ENCODE peak calls at places on chromosomes 16 and 17, in ten cellular contexts. L is kidney epithelial cell, S is MM.1S, O is dorsolateral prefrontal cortex, I is suprapubic skin, D is bronchial epithelial cell, Z is fibroblast of villous mesenchyme, Q is HCT116, R is fibroblast of lung, W is uterus. F is an unnamed sample.

GRCh38 chr16:56263711-56264608 is 72.7 kb downstream of the GNAO1 start:
- DNase-seq in R (no peak), O (peak; percentile 84), Z (no peak), L (no peak), D (no peak), Q (no peak), S (no peak), W (no peak), I (no peak), F (peak; percentile 59)

GRCh38 chr17:57516290-57517215 is 228.5 kb downstream of the CCDC182 start:
- DNase-seq in D (no peak), I (no peak), L (no peak), W (no peak), Z (no peak), S (no peak), R (no peak), Q (no peak), O (no peak), F (no peak)

GRCh38 chr17:71975998-71976649 is 144.7 kb upstream of the SOX9 start:
- DNase-seq in L (peak; percentile 63), R (peak; percentile 98), Z (peak; percentile 84), I (peak; percentile 93), O (peak; percentile 85), Q (no peak), S (no peak), W (peak; percentile 68), D (peak; percentile 96), F (peak; percentile 93)

GRCh38 chr17:3835410-3836229 is 10.4 kb downstream of the NCBP3 start:
- DNase-seq in I (no peak), S (no peak), W (no peak), D (no peak), Q (no peak), R (no peak), L (no peak), O (no peak), Z (no peak), F (no peak)

GRCh38 chr17:28282596-28282995 is 36.4 kb upstream of the TMEM97 start:
- DNase-seq in W (no peak), O (no peak), R (peak; percentile 86), I (no peak), S (no peak), L (peak; percentile 67), D (peak; percentile 92), Q (peak; percentile 21), Z (peak; percentile 88), F (no peak)

GRCh38 chr16:2520784-2521577 is 810 bp downstream of the AMDHD2 start:
- DNase-seq in I (peak; percentile 76), O (no peak), D (peak; percentile 30), R (no peak), S (peak; percentile 78), Z (no peak), Q (no peak), W (no peak), L (no peak), F (no peak)

GRCh38 chr17:49290690-49291326 is 60.2 kb upstream of the PHOSPHO1 start:
- DNase-seq in D (peak; percentile 33), O (no peak), W (no peak), I (no peak), Q (peak; percentile 8), Z (peak; percentile 32), R (peak; percentile 49), L (no peak), S (no peak), F (no peak)

GRCh38 chr16:49179714-49180330 is 101.8 kb downstream of the CBLN1 start:
- DNase-seq in Z (no peak), L (no peak), W (no peak), O (no peak), Q (no peak), D (no peak), S (no peak), R (no peak), I (no peak), F (no peak)

GRCh38 chr17:65193305-65194293 is 56.4 kb downstream of the RGS9 start:
- DNase-seq in I (no peak), S (no peak), O (no peak), Z (no peak), R (no peak), L (no peak), D (no peak), W (no peak), Q (no peak), F (no peak)

GRCh38 chr16:30902070-30902972 is 5.9 kb downstream of the CTF1 start:
- DNase-seq in O (no peak), W (no peak), I (no peak), L (no peak), Z (peak; percentile 67), S (peak; percentile 51), D (peak; percentile 15), R (peak; percentile 60), Q (no peak), F (no peak)
- TF ChIP-seq CTCF in O (no peak), W (peak; percentile 42), I (peak; percentile 34), L (no peak), Z (no peak), S (no peak), D (peak; percentile 36), R (no peak), Q (no peak), F (no peak)

GRCh38 chr17:82316651-82317393 is 586 bp downstream of the CD7 start:
- DNase-seq in S (no peak), R (no peak), L (no peak), O (no peak), Q (no peak), D (no peak), W (no peak), Z (no peak), I (no peak), F (no peak)
- H3K4me3 ChIP-seq in S (no peak overlapping the region), R (no peak overlapping the region), L (no peak overlapping the region), O (no peak overlapping the region), Q (no peak overlapping the region), D (no peak overlapping the region), W (no peak overlapping the region), Z (peak overlapping the region; percentile 12), I (no peak overlapping the region), F (no peak overlapping the region)

GRCh38 chr16:57761957-57762356 is 26.4 kb downstream of the KATNB1 start:
- DNase-seq in D (no peak), I (no peak), Q (no peak), O (no peak), R (no peak), L (no peak), S (no peak), W (no peak), Z (no peak), F (no peak)

GRCh38 chr16:57764006-57764340 is 28.4 kb downstream of the KATNB1 start:
- DNase-seq in I (no peak), W (no peak), R (no peak), D (no peak), S (no peak), L (no peak), Q (no peak), O (no peak), Z (no peak), F (no peak)

GRCh38 chr16:57762365-57763289 is 27.1 kb downstream of the KATNB1 start:
- DNase-seq in W (no peak), D (no peak), L (no peak), O (no peak), R (no peak), S (no peak), Q (no peak), Z (no peak), I (no peak), F (no peak)

GRCh38 chr16:57764341-57765159 is 29.0 kb downstream of the KATNB1 start:
- DNase-seq in I (no peak), L (peak; percentile 86), R (peak; percentile 80), W (no peak), O (peak; percentile 86), Z (peak; percentile 71), Q (peak; percentile 90), S (peak; percentile 13), D (peak; percentile 96), F (no peak)

DNA sequence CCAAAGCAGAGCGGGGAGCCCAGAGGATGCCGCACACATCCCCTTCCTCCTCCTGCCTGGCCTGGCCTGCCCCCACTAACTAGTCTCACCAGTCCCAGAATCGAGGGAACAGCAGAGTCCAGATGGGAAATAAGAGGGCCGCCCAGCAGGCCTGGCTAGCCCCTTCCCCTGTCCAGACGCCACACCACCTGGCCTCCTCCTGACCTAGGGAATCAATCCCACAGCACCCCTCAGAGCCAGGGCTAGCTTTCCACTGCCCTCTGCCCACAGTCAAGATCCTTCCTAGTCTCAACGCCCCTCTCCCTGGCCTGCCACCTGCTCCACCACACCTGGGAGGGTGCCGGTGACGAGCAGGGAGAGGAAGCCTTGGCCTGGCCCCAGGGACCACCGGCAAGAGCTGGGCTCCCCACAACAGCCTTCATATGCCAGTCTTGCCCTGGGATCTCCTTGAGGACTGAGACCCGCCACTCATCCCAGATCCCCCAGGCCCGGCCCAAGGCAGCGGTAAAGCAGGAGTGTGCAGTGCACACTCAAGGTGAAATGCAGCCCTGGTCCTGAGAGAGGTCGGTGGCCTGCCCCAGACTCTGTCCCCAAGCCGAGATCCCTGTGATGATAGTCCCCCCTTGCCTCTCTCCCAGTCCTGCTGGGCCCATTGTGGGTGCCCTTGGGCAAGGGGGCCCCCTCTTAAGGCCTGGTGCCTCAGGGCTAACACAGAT is 27.9 kb downstream of the KATNB1 start:
- DNase-seq in Q (no peak), L (no peak), Z (no peak), I (no peak), D (no peak), W (no peak), S (no peak), R (no peak), O (no peak), F (no peak)
- TF ChIP-seq CTCF in Q (no peak), L (no peak), Z (no peak), I (no peak), D (no peak), W (no peak), S (no peak), R (no peak), O (no peak), F (no peak)

GRCh38 chr16:1090620-1091587 is 5.1 kb downstream of the C1QTNF8 start:
- DNase-seq in S (no peak), Q (no peak), Z (no peak), O (no peak), I (no peak), W (no peak), L (no peak), R (no peak), D (no peak), F (no peak)

GRCh38 chr16:1091992-1092552 is 4.0 kb downstream of the C1QTNF8 start:
- DNase-seq in Q (no peak), S (no peak), D (no peak), L (no peak), I (no peak), O (no peak), R (no peak), Z (no peak), W (no peak), F (no peak)

GRCh38 chr16:1088295-1089170 is 7.5 kb downstream of the C1QTNF8 start:
- DNase-seq in L (no peak), D (no peak), R (no peak), I (no peak), Q (no peak), Z (no peak), S (no peak), O (no peak), W (no peak), F (no peak)

GRCh38 chr16:1089822-1090619 is 6.0 kb downstream of the C1QTNF8 start:
- DNase-seq in D (no peak), W (peak; percentile 42), O (no peak), R (no peak), Q (no peak), I (no peak), S (no peak), Z (no peak), L (no peak), F (peak; percentile 86)

DNA sequence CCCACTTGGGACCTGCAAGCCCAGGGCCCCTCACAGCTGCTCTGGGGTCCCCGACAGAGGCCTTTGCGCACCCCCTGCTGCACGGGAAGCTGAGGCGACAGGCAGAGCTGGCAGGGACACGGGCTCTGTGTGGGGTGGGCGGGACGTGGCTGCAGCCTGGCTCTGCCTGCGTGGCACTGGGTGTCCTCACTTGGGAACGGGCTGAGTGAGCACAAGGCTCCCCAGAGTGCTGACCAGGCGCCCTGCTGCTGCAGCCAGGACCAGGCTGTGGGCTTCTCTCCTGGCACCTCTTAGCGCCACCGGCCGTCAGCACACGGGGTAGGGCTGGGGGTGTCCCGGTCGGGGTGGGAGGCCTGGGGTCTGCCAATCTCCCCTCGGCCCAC is 6.6 kb downstream of the C1QTNF8 start:
- DNase-seq in Z (no peak), Q (no peak), D (no peak), L (no peak), S (no peak), W (no peak), R (no peak), I (no peak), O (no peak), F (peak; percentile 86)
- H3K4me3 ChIP-seq in Z (no peak overlapping the region), Q (peak overlapping the region; percentile 68), D (no peak overlapping the region), L (no peak overlapping the region), S (no peak overlapping the region), W (no peak overlapping the region), R (no peak overlapping the region), I (peak overlapping the region; percentile 28), O (no peak overlapping the region), F (peak overlapping the region; percentile 58)